ENCODE peak calls at places on chromosomes 4 and X, in five cellular contexts. J is K562, O is aorta, V is AG04450, T is neural progenitor cell. A is an unnamed sample.

GRCh38 chr4:1168291-1169031 is 3.9 kb downstream of the SPON2 start:
- DNase-seq in T (no peak), J (no peak), V (no peak), O (no peak), A (peak; percentile 48)

GRCh38 chr4:182201871-182202270 is 41.3 kb upstream of the TENM3 start:
- DNase-seq in T (no peak), V (no peak), J (no peak), O (no peak), A (no peak)

GRCh38 chr4:87510747-87511146 is 18.4 kb downstream of the SPARCL1 start:
- DNase-seq in O (no peak), T (no peak), V (no peak), J (no peak), A (no peak)

GRCh38 chrX:110795645-110796510 is at the start of gene CHRDL1:
- DNase-seq in J (no peak), O (peak; percentile 50), V (no peak), T (peak; percentile 50), A (peak; percentile 78)

GRCh38 chr4:149063007-149063406 is 620.8 kb upstream of the NR3C2 start:
- DNase-seq in J (no peak), T (no peak), O (no peak), V (no peak), A (no peak)

GRCh38 chr4:2186865-2187172 is 55.1 kb downstream of the HAUS3 start:
- DNase-seq in O (no peak), J (no peak), V (no peak), T (no peak), A (no peak)

GRCh38 chrX:122565952-122566351 is 618.1 kb upstream of the GRIA3 start:
- DNase-seq in T (no peak), J (no peak), V (peak; percentile 24), O (peak; percentile 47), A (no peak)

GRCh38 chr4:48109413-48110263 is 24.4 kb downstream of the TXK start:
- DNase-seq in J (no peak), V (no peak), T (peak; percentile 70), O (no peak), A (peak; percentile 50)

GRCh38 chrX:121876316-121876715 is 828.9 kb downstream of the GLUD2 start:
- DNase-seq in V (no peak), T (no peak), J (no peak), O (no peak), A (no peak)

GRCh38 chrX:25019707-25020390 is 4.1 kb upstream of the ARX start:
- DNase-seq in O (no peak), T (peak; percentile 46), J (no peak), V (no peak), A (peak; percentile 58)

GRCh38 chrX:121000589-121000988 is 15.0 kb upstream of the CT47A1 start:
- DNase-seq in J (no peak), V (no peak), T (peak; percentile 13), O (no peak), A (no peak)

GRCh38 chr4:153153339-153153851 is 50.8 kb upstream of the TRIM2 start:
- DNase-seq in J (no peak), T (peak; percentile 85), V (no peak), O (peak; percentile 78), A (no peak)

GRCh38 chrX:37912286-37912685 is 64.9 kb upstream of the DYNLT3 start:
- DNase-seq in V (no peak), J (no peak), O (no peak), T (no peak), A (no peak)

GRCh38 chrX:123422875-123423274 is 238.8 kb downstream of the GRIA3 start:
- DNase-seq in J (peak; percentile 6), O (no peak), V (no peak), T (peak; percentile 9), A (peak; percentile 51)

GRCh38 chr4:122617597-122618593 is 3.0 kb downstream of the IL21 start:
- DNase-seq in T (no peak), O (no peak), J (no peak), V (no peak), A (no peak)

GRCh38 chr4:138034871-138035270 is 207.3 kb downstream of the SLC7A11 start:
- DNase-seq in T (no peak), V (no peak), J (no peak), O (no peak), A (no peak)

GRCh38 chrX:110082156-110082555 is 79.2 kb downstream of the TMEM164 start:
- DNase-seq in V (peak; percentile 58), T (no peak), J (no peak), O (no peak), A (no peak)

GRCh38 chr4:6703786-6704185 is 5.9 kb downstream of the MRFAP1L1 start:
- DNase-seq in J (no peak), O (no peak), T (no peak), V (no peak), A (no peak)

GRCh38 chr4:33715996-33716395 is 2528.3 kb downstream of the ARAP2 start:
- DNase-seq in O (no peak), J (no peak), V (no peak), T (no peak), A (no peak)

GRCh38 chr4:140704964-140705363 is 51.2 kb downstream of the TBC1D9 start:
- DNase-seq in V (no peak), O (no peak), T (no peak), J (no peak), A (no peak)

GRCh38 chr4:140705625-140706275 is 50.4 kb downstream of the TBC1D9 start:
- DNase-seq in V (no peak), J (no peak), T (no peak), O (no peak), A (no peak)

GRCh38 chr4:140702096-140702757 is 54.0 kb downstream of the TBC1D9 start:
- DNase-seq in J (no peak), O (no peak), V (no peak), T (no peak), A (no peak)

GRCh38 chr4:140704392-140704955 is 51.7 kb downstream of the TBC1D9 start:
- DNase-seq in J (no peak), V (no peak), T (no peak), O (no peak), A (no peak)

GRCh38 chr4:140703463-140703862 is 52.7 kb downstream of the TBC1D9 start:
- DNase-seq in J (no peak), V (no peak), T (no peak), O (no peak), A (no peak)
- H3K27ac ChIP-seq in J (no peak overlapping the region), V (no peak overlapping the region), T (no peak overlapping the region), O (no peak overlapping the region), A (no peak overlapping the region)

DNA sequence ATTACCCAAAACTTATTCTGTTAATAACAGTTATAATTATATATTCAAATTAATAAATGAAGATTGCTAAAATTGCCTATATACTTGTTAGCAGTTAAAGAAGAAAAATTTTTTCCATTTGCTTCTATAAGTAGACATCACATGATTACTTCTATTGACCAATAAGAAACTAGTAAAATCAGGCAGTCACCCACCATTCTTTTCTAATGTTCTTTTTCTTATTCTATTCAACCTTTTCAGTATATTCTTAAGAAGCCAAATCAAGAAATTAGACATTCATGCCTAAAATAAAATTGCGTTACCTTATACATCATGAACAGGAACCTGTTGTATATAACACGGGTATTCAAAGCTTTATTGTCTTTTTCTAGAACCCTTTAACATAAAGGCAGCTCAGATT is 568.0 kb upstream of the DIPK2B start:
- DNase-seq in V (no peak), T (no peak), J (no peak), O (no peak), A (no peak)
- H3K27ac ChIP-seq in V (no peak overlapping the region), T (no peak overlapping the region), J (no peak overlapping the region), O (no peak overlapping the region), A (no peak overlapping the region)

DNA sequence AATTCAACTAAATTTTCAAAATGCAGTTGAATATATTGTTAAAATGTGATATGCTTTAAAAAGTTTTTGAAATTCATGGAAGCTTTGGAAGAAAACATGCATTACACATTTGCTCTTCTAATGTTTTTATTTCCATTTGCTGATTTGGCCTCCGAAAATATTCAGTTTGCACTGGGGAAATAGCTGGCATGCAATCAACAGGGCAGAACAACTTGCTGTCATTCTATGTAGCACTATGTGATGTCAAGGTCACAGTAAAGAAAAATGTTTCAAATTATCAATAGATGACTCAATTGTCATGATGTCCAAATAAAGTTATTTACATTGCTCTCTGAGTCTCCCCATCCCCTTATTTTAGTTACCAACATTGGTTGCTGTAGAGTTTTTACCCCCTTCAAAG is 119.2 kb downstream of the TLL1 start:
- DNase-seq in V (no peak), O (no peak), J (no peak), T (no peak), A (no peak)
- H3K27ac ChIP-seq in V (no peak overlapping the region), O (no peak overlapping the region), J (no peak overlapping the region), T (no peak overlapping the region), A (no peak overlapping the region)

DNA sequence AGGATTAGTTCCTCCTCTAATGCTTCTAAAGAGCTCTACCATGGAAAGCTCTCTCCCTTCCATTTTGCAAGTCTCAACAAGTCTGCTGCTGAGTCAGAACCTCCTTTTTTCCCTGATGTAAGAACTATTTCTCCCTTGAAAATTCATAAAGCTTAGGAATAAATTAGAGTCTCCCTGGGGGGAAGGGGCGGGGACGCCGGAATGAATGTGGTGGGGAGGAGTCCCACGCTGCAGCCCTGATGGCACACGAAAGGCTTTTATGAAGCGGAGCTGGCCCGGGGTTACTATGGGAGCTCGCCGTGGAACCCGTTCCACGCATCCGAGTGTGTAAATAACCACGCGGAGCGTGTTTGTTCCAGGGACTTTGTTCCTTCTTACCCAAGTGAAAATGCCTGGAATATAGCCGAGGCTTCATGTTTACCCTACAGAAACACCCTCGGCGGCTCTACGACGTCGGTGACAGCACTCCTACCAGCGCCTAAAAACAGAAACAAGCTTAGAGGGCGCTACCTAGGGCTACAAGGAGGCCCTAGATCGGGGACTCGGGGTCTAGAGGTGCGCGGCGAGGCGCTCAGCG is 945 bp upstream of the CPEB2 start:
- DNase-seq in V (peak; percentile 63), T (peak; percentile 73), O (peak; percentile 91), J (peak; percentile 62), A (peak; percentile 82)
- H3K27ac ChIP-seq in V (peak overlapping the region; percentile 92), T (no peak overlapping the region), O (peak overlapping the region; percentile 96), J (peak overlapping the region; percentile 98), A (peak overlapping the region; percentile 80)

DNA sequence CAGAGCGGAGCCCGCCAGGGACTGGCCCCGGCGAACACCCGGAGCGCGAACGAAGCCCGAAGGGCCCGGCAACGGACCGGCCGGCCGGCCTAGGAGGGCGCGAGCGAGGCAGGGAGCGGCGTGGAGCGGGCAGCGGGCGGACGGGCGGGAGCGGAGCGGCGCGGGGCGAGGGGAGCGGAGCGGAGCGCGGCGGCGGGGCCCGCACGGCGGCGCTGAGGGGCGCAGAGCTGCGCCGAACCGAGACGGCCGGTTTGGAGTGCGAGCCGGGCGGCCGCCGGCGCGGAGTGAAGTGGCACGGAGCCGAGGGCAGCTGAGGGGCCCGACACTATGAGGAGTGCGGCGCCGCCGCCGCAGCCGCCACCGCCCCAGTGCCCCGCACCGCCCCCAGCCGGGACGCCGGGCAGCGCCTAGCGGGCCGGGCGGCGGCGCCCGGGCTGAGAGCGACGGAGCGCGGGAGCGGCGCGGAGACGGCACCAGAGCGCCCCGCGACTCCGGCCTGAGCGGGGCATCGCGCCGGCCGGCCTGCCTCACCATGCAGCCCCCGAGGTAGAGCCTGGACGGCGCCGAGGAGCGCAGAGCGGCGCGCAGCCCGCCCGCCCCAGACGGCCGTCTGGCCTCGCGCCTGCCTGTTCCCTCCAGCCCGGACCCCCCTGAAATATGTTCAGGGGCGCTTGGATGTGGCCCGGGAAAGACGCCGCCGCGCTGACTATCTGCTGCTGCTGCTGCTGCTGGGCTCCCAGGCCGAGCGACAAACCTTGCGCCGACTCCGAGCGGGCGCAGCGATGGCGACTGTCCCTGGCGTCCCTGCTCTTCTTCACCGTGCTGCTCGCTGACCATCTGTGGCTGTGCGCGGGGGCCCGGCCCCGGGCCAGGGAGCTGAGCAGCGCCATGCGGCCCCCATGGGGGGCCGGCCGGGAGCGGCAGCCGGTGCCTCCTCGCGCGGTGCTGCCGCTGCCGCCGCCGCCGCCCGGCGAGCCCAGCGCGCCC is 793 bp downstream of the NALF2 start:
- DNase-seq in O (no peak), V (no peak), J (no peak), T (peak; percentile 55), A (peak; percentile 56)
- H3K27ac ChIP-seq in O (no peak overlapping the region), V (no peak overlapping the region), J (no peak overlapping the region), T (no peak overlapping the region), A (no peak overlapping the region)

GRCh38 chrX:48938721-48939416 is 18.5 kb downstream of the OTUD5 start:
- DNase-seq in V (no peak), T (no peak), O (peak; percentile 30), J (no peak), A (no peak)
- H3K27ac ChIP-seq in V (no peak overlapping the region), T (no peak overlapping the region), O (no peak overlapping the region), J (peak overlapping the region; percentile 91), A (no peak overlapping the region)